ENCODE peak calls at places on chromosomes 4 and X, in five cellular contexts. One of them, this sample, is unnamed.

GRCh38 chr4:158783775-158784174 is 14.9 kb downstream of the FNIP2 start:
- DNase-seq in WERI-Rb-1: no peak
- DNase-seq in mesothelial cell of epicardium: no peak
- DNase-seq in fibroblast of pulmonary artery: peak
- DNase-seq in colonic mucosa: no peak
- DNase-seq in this sample: no peak

GRCh38 chrX:99914676-99915075 is 495.4 kb downstream of the PCDH19 start:
- DNase-seq in WERI-Rb-1: no peak
- DNase-seq in colonic mucosa: no peak
- DNase-seq in fibroblast of pulmonary artery: no peak
- DNase-seq in mesothelial cell of epicardium: no peak
- DNase-seq in this sample: no peak

GRCh38 chr4:122731676-122732075 is 828 bp upstream of the BBS12 start:
- DNase-seq in WERI-Rb-1: no peak
- DNase-seq in mesothelial cell of epicardium: no peak
- DNase-seq in colonic mucosa: no peak
- DNase-seq in fibroblast of pulmonary artery: no peak
- DNase-seq in this sample: no peak

GRCh38 chr4:84681488-84682274 is 98.8 kb downstream of the CDS1 start:
- DNase-seq in mesothelial cell of epicardium: no peak
- DNase-seq in fibroblast of pulmonary artery: peak
- DNase-seq in WERI-Rb-1: no peak
- DNase-seq in colonic mucosa: peak
- DNase-seq in this sample: no peak

GRCh38 chr4:47071863-47072441 is 40.6 kb downstream of the GABRB1 start:
- DNase-seq in colonic mucosa: no peak
- DNase-seq in WERI-Rb-1: no peak
- DNase-seq in mesothelial cell of epicardium: no peak
- DNase-seq in fibroblast of pulmonary artery: peak
- DNase-seq in this sample: no peak

GRCh38 chr4:109414938-109415337 is 18.7 kb upstream of the SEC24B start:
- DNase-seq in WERI-Rb-1: no peak
- DNase-seq in fibroblast of pulmonary artery: peak
- DNase-seq in mesothelial cell of epicardium: no peak
- DNase-seq in colonic mucosa: no peak
- DNase-seq in this sample: no peak

GRCh38 chr4:125522992-125523391 is 208.2 kb downstream of the FAT4 start:
- DNase-seq in WERI-Rb-1: no peak
- DNase-seq in fibroblast of pulmonary artery: no peak
- DNase-seq in mesothelial cell of epicardium: no peak
- DNase-seq in colonic mucosa: no peak
- DNase-seq in this sample: no peak

GRCh38 chr4:6415306-6415705 is 57.1 kb downstream of the PPP2R2C start:
- DNase-seq in WERI-Rb-1: no peak
- DNase-seq in colonic mucosa: no peak
- DNase-seq in mesothelial cell of epicardium: no peak
- DNase-seq in fibroblast of pulmonary artery: no peak
- DNase-seq in this sample: no peak

GRCh38 chr4:7771541-7772507 is 167.8 kb downstream of the AFAP1 start:
- DNase-seq in mesothelial cell of epicardium: no peak
- DNase-seq in fibroblast of pulmonary artery: no peak
- DNase-seq in WERI-Rb-1: no peak
- DNase-seq in colonic mucosa: peak
- DNase-seq in this sample: no peak

GRCh38 chrX:47958943-47959342 is 44.8 kb downstream of the ZNF182 start:
- DNase-seq in WERI-Rb-1: no peak
- DNase-seq in mesothelial cell of epicardium: no peak
- DNase-seq in colonic mucosa: no peak
- DNase-seq in fibroblast of pulmonary artery: peak
- DNase-seq in this sample: no peak

GRCh38 chrX:134146493-134146892 is 90.5 kb upstream of the CCDC160 start:
- DNase-seq in fibroblast of pulmonary artery: no peak
- DNase-seq in WERI-Rb-1: no peak
- DNase-seq in colonic mucosa: no peak
- DNase-seq in mesothelial cell of epicardium: no peak
- DNase-seq in this sample: no peak

GRCh38 chrX:16114640-16115039 is 8.7 kb upstream of the GRPR start:
- DNase-seq in mesothelial cell of epicardium: no peak
- DNase-seq in fibroblast of pulmonary artery: peak
- DNase-seq in colonic mucosa: no peak
- DNase-seq in WERI-Rb-1: no peak
- DNase-seq in this sample: no peak

GRCh38 chrX:68693481-68694410 is 46.3 kb downstream of the STARD8 start:
- DNase-seq in WERI-Rb-1: peak
- DNase-seq in colonic mucosa: peak
- DNase-seq in fibroblast of pulmonary artery: peak
- DNase-seq in mesothelial cell of epicardium: peak
- DNase-seq in this sample: peak

GRCh38 chrX:41412261-41413167 is 34.6 kb upstream of the NYX start:
- DNase-seq in WERI-Rb-1: no peak
- DNase-seq in mesothelial cell of epicardium: no peak
- DNase-seq in colonic mucosa: peak
- DNase-seq in fibroblast of pulmonary artery: no peak
- DNase-seq in this sample: peak

GRCh38 chr4:175671491-175671934 is 140.6 kb downstream of the GPM6A start:
- DNase-seq in WERI-Rb-1: no peak
- DNase-seq in mesothelial cell of epicardium: peak
- DNase-seq in colonic mucosa: no peak
- DNase-seq in fibroblast of pulmonary artery: no peak
- DNase-seq in this sample: no peak

GRCh38 chrX:39736219-39737211 is 361.2 kb downstream of the BCOR start:
- DNase-seq in mesothelial cell of epicardium: no peak
- DNase-seq in colonic mucosa: no peak
- DNase-seq in fibroblast of pulmonary artery: peak
- DNase-seq in WERI-Rb-1: no peak
- DNase-seq in this sample: peak

DNA sequence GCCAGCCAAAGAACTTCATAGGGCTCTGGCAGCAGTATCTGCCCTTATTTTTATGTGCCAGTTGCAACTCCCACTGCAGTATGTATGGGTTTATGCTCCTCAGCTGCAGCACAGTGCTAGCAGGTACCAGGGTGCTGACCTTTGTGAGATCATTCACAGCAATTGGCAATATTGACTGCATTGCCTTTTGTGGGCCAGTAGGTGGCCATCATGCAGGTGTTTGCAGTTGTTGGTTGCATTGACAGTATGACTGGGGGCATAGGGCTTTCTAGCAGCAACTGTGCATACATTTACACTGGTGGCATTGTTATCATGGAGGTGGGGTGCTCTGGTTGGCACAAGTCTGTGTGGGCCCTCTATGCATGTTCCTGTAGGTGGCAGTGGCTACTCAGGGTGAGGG is 42.5 kb downstream of the FAAH2 start:
- DNase-seq in WERI-Rb-1: no peak
- DNase-seq in fibroblast of pulmonary artery: no peak
- DNase-seq in colonic mucosa: no peak
- DNase-seq in mesothelial cell of epicardium: no peak
- DNase-seq in this sample: no peak
- TF ChIP-seq CTCF in WERI-Rb-1: peak
- TF ChIP-seq CTCF in fibroblast of pulmonary artery: no peak
- TF ChIP-seq CTCF in colonic mucosa: no peak
- TF ChIP-seq CTCF in mesothelial cell of epicardium: no peak
- TF ChIP-seq CTCF in this sample: no peak

GRCh38 chr4:176967586-176967985 is 174.9 kb upstream of the VEGFC start:
- DNase-seq in mesothelial cell of epicardium: no peak
- DNase-seq in fibroblast of pulmonary artery: peak
- DNase-seq in WERI-Rb-1: no peak
- DNase-seq in colonic mucosa: no peak
- DNase-seq in this sample: no peak

GRCh38 chr4:176969011-176969410 is 176.3 kb upstream of the VEGFC start:
- DNase-seq in fibroblast of pulmonary artery: no peak
- DNase-seq in WERI-Rb-1: no peak
- DNase-seq in mesothelial cell of epicardium: no peak
- DNase-seq in colonic mucosa: no peak
- DNase-seq in this sample: no peak

GRCh38 chr4:176959980-176960379 is 167.3 kb upstream of the VEGFC start:
- DNase-seq in fibroblast of pulmonary artery: no peak
- DNase-seq in mesothelial cell of epicardium: no peak
- DNase-seq in WERI-Rb-1: no peak
- DNase-seq in colonic mucosa: no peak
- DNase-seq in this sample: no peak

DNA sequence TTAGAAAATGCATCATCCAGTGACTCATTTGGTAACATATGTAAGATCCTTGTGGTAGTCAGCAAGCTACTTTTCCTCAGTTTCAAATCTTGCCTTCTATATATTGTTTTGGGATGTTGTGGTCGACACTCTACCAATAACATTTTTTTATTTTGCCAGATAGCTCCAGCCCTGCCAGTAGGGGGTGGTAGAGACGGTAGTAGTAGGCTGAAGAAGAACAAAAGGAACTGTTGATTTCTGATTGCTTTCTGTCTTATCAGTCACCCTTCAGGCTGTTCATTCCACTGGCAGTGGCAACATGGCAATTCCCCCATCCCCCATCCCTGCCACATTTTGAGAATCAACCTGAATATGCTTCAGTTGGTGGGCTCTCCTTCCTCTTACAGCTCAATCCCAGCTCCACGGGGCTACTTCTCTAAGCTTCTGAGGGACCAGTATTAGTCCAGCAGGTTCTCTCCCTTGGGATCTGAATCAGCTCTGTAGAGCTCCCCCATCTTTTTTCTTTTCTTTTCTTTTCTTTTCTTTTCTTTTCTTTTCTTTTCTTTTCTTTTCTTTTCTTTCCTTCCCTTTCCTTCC is 171.5 kb upstream of the VEGFC start:
- DNase-seq in mesothelial cell of epicardium: no peak
- DNase-seq in fibroblast of pulmonary artery: no peak
- DNase-seq in colonic mucosa: no peak
- DNase-seq in WERI-Rb-1: no peak
- DNase-seq in this sample: peak
- TF ChIP-seq CTCF in mesothelial cell of epicardium: no peak
- TF ChIP-seq CTCF in fibroblast of pulmonary artery: peak
- TF ChIP-seq CTCF in colonic mucosa: no peak
- TF ChIP-seq CTCF in WERI-Rb-1: peak
- TF ChIP-seq CTCF in this sample: peak

GRCh38 chr4:168647976-168648375 is 151.1 kb downstream of the PALLD start:
- DNase-seq in mesothelial cell of epicardium: no peak
- DNase-seq in WERI-Rb-1: no peak
- DNase-seq in colonic mucosa: no peak
- DNase-seq in fibroblast of pulmonary artery: no peak
- DNase-seq in this sample: no peak
- TF ChIP-seq CTCF in mesothelial cell of epicardium: no peak
- TF ChIP-seq CTCF in WERI-Rb-1: no peak
- TF ChIP-seq CTCF in colonic mucosa: no peak
- TF ChIP-seq CTCF in fibroblast of pulmonary artery: no peak
- TF ChIP-seq CTCF in this sample: no peak

GRCh38 chr4:74133786-74134499 is 24.0 kb upstream of the MTHFD2L start:
- DNase-seq in WERI-Rb-1: peak
- DNase-seq in mesothelial cell of epicardium: peak
- DNase-seq in fibroblast of pulmonary artery: peak
- DNase-seq in colonic mucosa: peak
- DNase-seq in this sample: peak

DNA sequence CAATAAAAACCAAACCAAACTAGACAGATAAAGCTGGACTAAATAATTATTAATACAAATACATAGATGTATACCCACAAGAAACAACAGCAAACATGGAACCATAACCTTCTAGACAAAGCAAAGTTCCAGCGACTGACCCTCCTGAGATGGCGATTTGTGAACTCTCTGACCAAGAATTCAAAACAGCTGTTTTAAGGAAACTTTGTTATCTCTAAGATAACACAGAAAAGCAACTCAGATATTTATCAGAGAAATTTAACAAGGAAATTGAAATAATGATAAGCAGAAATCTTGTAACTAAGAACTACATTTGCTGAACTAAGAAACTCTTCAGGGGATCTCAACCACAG is 23.4 kb upstream of the MTHFD2L start:
- DNase-seq in fibroblast of pulmonary artery: no peak
- DNase-seq in colonic mucosa: no peak
- DNase-seq in WERI-Rb-1: no peak
- DNase-seq in mesothelial cell of epicardium: no peak
- DNase-seq in this sample: no peak
- TF ChIP-seq CTCF in fibroblast of pulmonary artery: no peak
- TF ChIP-seq CTCF in colonic mucosa: no peak
- TF ChIP-seq CTCF in WERI-Rb-1: no peak
- TF ChIP-seq CTCF in mesothelial cell of epicardium: peak
- TF ChIP-seq CTCF in this sample: no peak

GRCh38 chr4:145934434-145935047 is 4.1 kb downstream of the ZNF827 start:
- DNase-seq in mesothelial cell of epicardium: no peak
- DNase-seq in colonic mucosa: no peak
- DNase-seq in WERI-Rb-1: peak
- DNase-seq in fibroblast of pulmonary artery: no peak
- DNase-seq in this sample: no peak

GRCh38 chr4:145933134-145933533 is 5.5 kb downstream of the ZNF827 start:
- DNase-seq in WERI-Rb-1: no peak
- DNase-seq in colonic mucosa: no peak
- DNase-seq in mesothelial cell of epicardium: no peak
- DNase-seq in fibroblast of pulmonary artery: no peak
- DNase-seq in this sample: no peak

GRCh38 chr4:145930592-145930991 is 8.0 kb downstream of the ZNF827 start:
- DNase-seq in fibroblast of pulmonary artery: no peak
- DNase-seq in mesothelial cell of epicardium: no peak
- DNase-seq in colonic mucosa: no peak
- DNase-seq in WERI-Rb-1: no peak
- DNase-seq in this sample: no peak

GRCh38 chr4:145929415-145930178 is 9.0 kb downstream of the ZNF827 start:
- DNase-seq in colonic mucosa: no peak
- DNase-seq in fibroblast of pulmonary artery: no peak
- DNase-seq in mesothelial cell of epicardium: no peak
- DNase-seq in WERI-Rb-1: no peak
- DNase-seq in this sample: no peak

GRCh38 chr4:145931403-145931802 is 7.2 kb downstream of the ZNF827 start:
- DNase-seq in colonic mucosa: no peak
- DNase-seq in WERI-Rb-1: no peak
- DNase-seq in fibroblast of pulmonary artery: no peak
- DNase-seq in mesothelial cell of epicardium: no peak
- DNase-seq in this sample: no peak
- TF ChIP-seq CTCF in colonic mucosa: no peak
- TF ChIP-seq CTCF in WERI-Rb-1: no peak
- TF ChIP-seq CTCF in fibroblast of pulmonary artery: no peak
- TF ChIP-seq CTCF in mesothelial cell of epicardium: no peak
- TF ChIP-seq CTCF in this sample: no peak

DNA sequence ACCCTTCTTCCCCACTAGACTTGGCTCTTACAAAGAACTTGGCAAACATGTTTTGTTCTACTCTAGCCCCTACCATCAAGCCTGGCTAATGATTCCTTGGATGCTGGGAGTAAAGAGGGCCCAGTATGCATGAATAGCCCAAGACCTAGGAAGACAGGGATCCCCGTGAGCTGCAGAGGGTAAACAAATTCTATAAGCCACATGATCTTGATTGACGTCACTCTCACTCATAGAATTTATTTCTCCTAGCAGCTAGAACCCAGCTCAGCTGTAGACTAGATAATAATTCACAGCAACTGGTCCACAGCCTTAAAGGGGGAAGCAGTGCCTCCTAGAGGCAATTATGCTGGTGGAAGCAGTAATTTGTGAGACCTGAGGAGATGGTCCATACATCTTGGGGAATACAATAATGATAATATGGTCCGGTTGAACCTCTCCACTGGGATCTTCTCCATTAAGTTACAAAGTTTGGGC is 16.1 kb upstream of the USO1 start:
- DNase-seq in fibroblast of pulmonary artery: no peak
- DNase-seq in colonic mucosa: peak
- DNase-seq in WERI-Rb-1: peak
- DNase-seq in mesothelial cell of epicardium: no peak
- DNase-seq in this sample: no peak
- TF ChIP-seq CTCF in fibroblast of pulmonary artery: peak
- TF ChIP-seq CTCF in colonic mucosa: peak
- TF ChIP-seq CTCF in WERI-Rb-1: peak
- TF ChIP-seq CTCF in mesothelial cell of epicardium: no peak
- TF ChIP-seq CTCF in this sample: no peak